ENCODE peak calls at places on chromosome 16, in seven cellular contexts. One of them, this sample, is unnamed.

GRCh38 chr16:15542261-15542660 is 100.7 kb downstream of the MARF1 start:
- DNase-seq in H9: peak
- DNase-seq in trophoblast cell: no peak
- DNase-seq in H1: peak
- DNase-seq in mesenchymal stem cell: no peak
- DNase-seq in IMR-90: no peak
- DNase-seq in mesendoderm: peak
- DNase-seq in this sample: no peak

GRCh38 chr16:75292691-75293090 is 41.3 kb upstream of the BCAR1 start:
- DNase-seq in IMR-90: no peak
- DNase-seq in H1: no peak
- DNase-seq in mesenchymal stem cell: no peak
- DNase-seq in trophoblast cell: no peak
- DNase-seq in H9: no peak
- DNase-seq in mesendoderm: no peak
- DNase-seq in this sample: no peak

GRCh38 chr16:20707461-20707860 is 10.0 kb upstream of the ACSM1 start:
- DNase-seq in mesendoderm: no peak
- DNase-seq in trophoblast cell: no peak
- DNase-seq in H9: no peak
- DNase-seq in H1: no peak
- DNase-seq in IMR-90: no peak
- DNase-seq in mesenchymal stem cell: no peak
- DNase-seq in this sample: no peak

GRCh38 chr16:79639576-79640311 is 39.2 kb upstream of the MAF start:
- DNase-seq in mesendoderm: no peak
- DNase-seq in H1: no peak
- DNase-seq in trophoblast cell: peak
- DNase-seq in mesenchymal stem cell: peak
- DNase-seq in H9: no peak
- DNase-seq in IMR-90: no peak
- DNase-seq in this sample: no peak

GRCh38 chr16:81578636-81579413 is 134.2 kb downstream of the CMIP start:
- DNase-seq in H9: no peak
- DNase-seq in H1: no peak
- DNase-seq in trophoblast cell: no peak
- DNase-seq in mesenchymal stem cell: no peak
- DNase-seq in IMR-90: no peak
- DNase-seq in mesendoderm: no peak
- DNase-seq in this sample: no peak

GRCh38 chr16:8751481-8752311 is 45.7 kb downstream of the TMEM186 start:
- DNase-seq in IMR-90: peak
- DNase-seq in H9: no peak
- DNase-seq in mesenchymal stem cell: peak
- DNase-seq in H1: peak
- DNase-seq in trophoblast cell: peak
- DNase-seq in mesendoderm: peak
- DNase-seq in this sample: no peak

GRCh38 chr16:85808926-85809325 is 9.4 kb downstream of the COX4I1 start:
- DNase-seq in H1: no peak
- DNase-seq in H9: no peak
- DNase-seq in mesendoderm: no peak
- DNase-seq in mesenchymal stem cell: no peak
- DNase-seq in IMR-90: no peak
- DNase-seq in trophoblast cell: no peak
- DNase-seq in this sample: no peak

GRCh38 chr16:81489547-81490267 is 45.1 kb downstream of the CMIP start:
- DNase-seq in trophoblast cell: no peak
- DNase-seq in H1: no peak
- DNase-seq in IMR-90: no peak
- DNase-seq in mesenchymal stem cell: no peak
- DNase-seq in mesendoderm: no peak
- DNase-seq in H9: no peak
- DNase-seq in this sample: no peak

GRCh38 chr16:14449334-14449733 is 180.7 kb downstream of the PARN start:
- DNase-seq in IMR-90: no peak
- DNase-seq in mesendoderm: no peak
- DNase-seq in mesenchymal stem cell: no peak
- DNase-seq in H9: no peak
- DNase-seq in trophoblast cell: no peak
- DNase-seq in H1: no peak
- DNase-seq in this sample: no peak

GRCh38 chr16:6482861-6483530 is 849.6 kb upstream of the RBFOX1 start:
- DNase-seq in H9: peak
- DNase-seq in IMR-90: no peak
- DNase-seq in mesenchymal stem cell: no peak
- DNase-seq in trophoblast cell: no peak
- DNase-seq in H1: no peak
- DNase-seq in mesendoderm: no peak
- DNase-seq in this sample: no peak

GRCh38 chr16:86367291-86368072 is 142.8 kb upstream of the FOXF1 start:
- DNase-seq in IMR-90: no peak
- DNase-seq in mesenchymal stem cell: no peak
- DNase-seq in trophoblast cell: no peak
- DNase-seq in H1: no peak
- DNase-seq in mesendoderm: no peak
- DNase-seq in H9: no peak
- DNase-seq in this sample: no peak

GRCh38 chr16:66293932-66294331 is 72.6 kb upstream of the CDH5 start:
- DNase-seq in IMR-90: no peak
- DNase-seq in mesenchymal stem cell: no peak
- DNase-seq in H9: peak
- DNase-seq in H1: no peak
- DNase-seq in trophoblast cell: no peak
- DNase-seq in mesendoderm: no peak
- DNase-seq in this sample: no peak

DNA sequence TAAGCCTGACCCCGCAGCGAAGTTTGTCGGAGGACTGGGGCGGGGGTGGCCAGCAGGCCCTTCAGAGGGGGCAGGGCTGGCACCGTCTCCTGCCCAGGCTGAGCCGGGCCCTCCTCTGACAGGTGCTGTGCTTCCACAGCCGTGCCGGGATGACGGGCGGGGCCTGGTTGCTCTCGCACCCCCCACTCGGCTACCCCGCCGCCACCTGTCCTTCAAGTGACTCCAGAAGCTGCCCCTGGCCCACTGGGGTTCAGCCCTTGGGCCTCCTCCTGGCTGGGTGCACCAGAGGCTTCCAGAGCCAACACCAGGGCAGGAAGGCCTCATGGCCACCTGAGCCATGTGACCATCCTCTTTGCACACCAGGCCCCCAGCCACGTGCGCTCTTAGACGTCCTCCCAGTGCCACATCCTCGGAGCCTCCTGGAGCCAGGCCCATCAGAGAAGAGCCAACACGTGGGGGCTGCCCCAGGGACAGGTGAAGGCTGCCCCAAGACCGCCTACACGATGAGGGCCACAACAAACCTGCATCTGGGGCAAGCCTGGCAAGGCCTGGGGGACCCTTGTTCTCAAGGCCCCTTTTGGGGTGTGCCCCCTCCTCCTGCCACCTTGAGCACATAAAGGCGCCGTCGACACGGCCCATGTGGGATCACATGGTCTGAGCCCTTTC is 7.2 kb downstream of the PDIA2 start:
- DNase-seq in mesendoderm: no peak
- DNase-seq in H9: no peak
- DNase-seq in trophoblast cell: no peak
- DNase-seq in H1: no peak
- DNase-seq in mesenchymal stem cell: no peak
- DNase-seq in IMR-90: no peak
- DNase-seq in this sample: no peak
- H3K4ac ChIP-seq in mesendoderm: no peak
- H3K4ac ChIP-seq in H9: no peak
- H3K4ac ChIP-seq in trophoblast cell: no peak
- H3K4ac ChIP-seq in H1: no peak
- H3K4ac ChIP-seq in mesenchymal stem cell: no peak
- H3K4ac ChIP-seq in IMR-90: no peak
- H3K4ac ChIP-seq in this sample: no peak

GRCh38 chr16:68347605-68348004 is 36.8 kb downstream of the PRMT7 start:
- DNase-seq in H1: no peak
- DNase-seq in H9: no peak
- DNase-seq in mesendoderm: no peak
- DNase-seq in mesenchymal stem cell: no peak
- DNase-seq in IMR-90: no peak
- DNase-seq in trophoblast cell: no peak
- DNase-seq in this sample: no peak
- H3K18ac ChIP-seq in H1: no peak
- H3K18ac ChIP-seq in H9: no peak
- H3K18ac ChIP-seq in mesendoderm: no peak
- H3K18ac ChIP-seq in mesenchymal stem cell: no peak
- H3K18ac ChIP-seq in IMR-90: no peak
- H3K18ac ChIP-seq in trophoblast cell: no peak
- H3K18ac ChIP-seq in this sample: no peak

GRCh38 chr16:88049020-88049419 is 97.8 kb downstream of the BANP start:
- DNase-seq in mesenchymal stem cell: no peak
- DNase-seq in H9: no peak
- DNase-seq in IMR-90: no peak
- DNase-seq in trophoblast cell: no peak
- DNase-seq in mesendoderm: no peak
- DNase-seq in H1: no peak
- DNase-seq in this sample: no peak

GRCh38 chr16:88049561-88050545 is 98.6 kb downstream of the BANP start:
- DNase-seq in H9: no peak
- DNase-seq in mesenchymal stem cell: no peak
- DNase-seq in H1: no peak
- DNase-seq in trophoblast cell: no peak
- DNase-seq in mesendoderm: no peak
- DNase-seq in IMR-90: no peak
- DNase-seq in this sample: no peak

GRCh38 chr16:88050952-88051660 is 99.9 kb downstream of the BANP start:
- DNase-seq in mesendoderm: no peak
- DNase-seq in mesenchymal stem cell: no peak
- DNase-seq in H9: no peak
- DNase-seq in trophoblast cell: no peak
- DNase-seq in H1: no peak
- DNase-seq in IMR-90: no peak
- DNase-seq in this sample: no peak

GRCh38 chr16:88047462-88047861 is 96.2 kb downstream of the BANP start:
- DNase-seq in trophoblast cell: no peak
- DNase-seq in H1: no peak
- DNase-seq in H9: no peak
- DNase-seq in mesenchymal stem cell: no peak
- DNase-seq in IMR-90: no peak
- DNase-seq in mesendoderm: no peak
- DNase-seq in this sample: no peak

GRCh38 chr16:88045820-88046303 is 94.6 kb downstream of the BANP start:
- DNase-seq in H9: no peak
- DNase-seq in trophoblast cell: no peak
- DNase-seq in H1: no peak
- DNase-seq in mesendoderm: no peak
- DNase-seq in mesenchymal stem cell: no peak
- DNase-seq in IMR-90: no peak
- DNase-seq in this sample: no peak
- H3K4ac ChIP-seq in H9: no peak
- H3K4ac ChIP-seq in trophoblast cell: no peak
- H3K4ac ChIP-seq in H1: no peak
- H3K4ac ChIP-seq in mesendoderm: no peak
- H3K4ac ChIP-seq in mesenchymal stem cell: no peak
- H3K4ac ChIP-seq in IMR-90: no peak
- H3K4ac ChIP-seq in this sample: no peak

DNA sequence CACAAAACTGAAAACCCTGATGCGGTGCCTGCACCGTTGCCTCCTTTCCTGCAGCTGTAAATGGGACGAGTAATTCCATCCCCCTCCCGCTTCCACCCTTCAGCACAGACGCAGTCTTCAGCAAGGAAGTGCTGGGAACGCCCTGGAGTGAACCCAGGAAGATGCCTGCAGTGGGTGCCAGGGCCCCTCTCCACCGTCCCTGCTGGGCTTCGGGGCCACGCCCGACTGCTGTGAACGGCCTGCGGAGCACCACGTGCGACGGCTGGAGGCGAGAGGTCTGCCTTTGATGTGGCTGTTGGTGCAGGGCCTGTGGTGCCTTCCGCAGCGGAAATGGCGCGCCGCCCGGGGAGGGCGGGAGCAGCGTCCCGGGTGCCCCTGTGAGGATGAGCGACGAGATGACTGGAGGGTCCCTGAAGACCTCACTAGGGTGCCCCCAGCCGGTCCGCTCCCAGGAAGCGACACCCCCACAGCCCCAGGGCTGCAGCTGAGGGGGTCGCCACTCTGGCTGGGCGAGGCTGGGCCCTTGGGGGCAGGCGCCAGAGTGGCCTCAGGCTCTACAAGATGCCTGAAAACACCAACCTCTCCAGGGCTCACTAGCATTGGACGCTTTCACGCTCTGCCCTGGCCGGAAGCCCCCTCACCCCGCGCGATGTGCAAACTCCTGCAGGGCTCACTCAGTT is 749 bp upstream of the MC1R start:
- DNase-seq in mesendoderm: peak
- DNase-seq in H1: no peak
- DNase-seq in mesenchymal stem cell: peak
- DNase-seq in H9: peak
- DNase-seq in IMR-90: peak
- DNase-seq in trophoblast cell: peak
- DNase-seq in this sample: no peak
- H3K18ac ChIP-seq in mesendoderm: peak
- H3K18ac ChIP-seq in H1: peak
- H3K18ac ChIP-seq in mesenchymal stem cell: peak
- H3K18ac ChIP-seq in H9: no peak
- H3K18ac ChIP-seq in IMR-90: peak
- H3K18ac ChIP-seq in trophoblast cell: peak
- H3K18ac ChIP-seq in this sample: peak

DNA sequence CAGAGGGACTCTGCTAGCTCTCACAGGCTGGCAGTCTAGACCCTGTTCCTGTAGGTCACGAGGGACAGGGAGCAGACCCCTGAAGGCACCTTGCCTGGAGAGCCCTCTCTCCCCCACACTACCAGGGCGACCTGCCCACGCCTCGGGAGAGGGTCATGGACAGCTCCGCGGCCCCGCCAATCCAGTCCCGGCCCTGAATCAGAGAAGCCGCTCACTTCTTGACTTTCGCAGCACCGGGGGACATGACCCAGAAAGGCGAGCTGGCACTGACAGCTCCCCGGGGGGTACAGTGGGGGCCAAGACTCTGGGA is 5.1 kb downstream of the KIFC3 start:
- DNase-seq in H9: no peak
- DNase-seq in H1: no peak
- DNase-seq in mesendoderm: no peak
- DNase-seq in IMR-90: no peak
- DNase-seq in mesenchymal stem cell: no peak
- DNase-seq in trophoblast cell: no peak
- DNase-seq in this sample: no peak
- H3K4ac ChIP-seq in H9: no peak
- H3K4ac ChIP-seq in H1: no peak
- H3K4ac ChIP-seq in mesendoderm: peak
- H3K4ac ChIP-seq in IMR-90: no peak
- H3K4ac ChIP-seq in mesenchymal stem cell: no peak
- H3K4ac ChIP-seq in trophoblast cell: peak
- H3K4ac ChIP-seq in this sample: no peak

DNA sequence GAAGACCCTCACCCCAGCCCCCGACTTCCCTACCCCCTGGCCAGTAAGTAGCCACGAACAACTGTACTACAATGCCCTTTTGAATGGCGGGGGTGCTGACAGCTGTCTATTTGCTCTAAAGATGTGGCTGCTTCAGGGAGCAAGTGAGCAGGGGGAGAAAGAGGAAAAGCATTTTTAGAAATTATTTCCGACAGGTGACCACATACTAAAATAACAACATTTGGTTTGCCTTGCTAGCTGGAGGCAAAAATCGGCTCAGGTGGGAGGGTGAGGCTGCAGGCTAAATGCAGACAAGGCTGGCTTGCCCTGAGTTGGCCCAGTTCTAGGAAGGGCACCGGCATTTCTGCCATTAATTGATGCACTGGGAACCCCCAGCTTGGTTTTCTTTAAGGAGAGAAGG is 188.5 kb downstream of the XYLT1 start:
- DNase-seq in H9: no peak
- DNase-seq in mesendoderm: no peak
- DNase-seq in trophoblast cell: no peak
- DNase-seq in IMR-90: no peak
- DNase-seq in mesenchymal stem cell: no peak
- DNase-seq in H1: no peak
- DNase-seq in this sample: no peak
- H3K18ac ChIP-seq in H9: no peak
- H3K18ac ChIP-seq in mesendoderm: no peak
- H3K18ac ChIP-seq in trophoblast cell: no peak
- H3K18ac ChIP-seq in IMR-90: no peak
- H3K18ac ChIP-seq in mesenchymal stem cell: no peak
- H3K18ac ChIP-seq in H1: no peak
- H3K18ac ChIP-seq in this sample: no peak